ENCODE peak calls at places on chromosomes 5 and 9, in seven cellular contexts. R is fibroblast of mammary gland, T is NCI-H69, N is body of pancreas, A is NCI-H1436, U is osteoblast, Q is HS-5. C is an unnamed sample.

GRCh38 chr5:143258559-143259253 is 144.8 kb downstream of the NR3C1 start:
- DNase-seq in R (peak; percentile 69), T (peak; percentile 51), N (no peak), A (no peak), U (no peak), Q (no peak), C (no peak)

GRCh38 chr5:82835488-82835887 is 241.7 kb downstream of the TMEM167A start:
- DNase-seq in R (no peak), T (no peak), N (no peak), A (no peak), U (no peak), Q (no peak), C (no peak)

GRCh38 chr9:133759146-133759900 is 21.2 kb upstream of the SARDH start:
- DNase-seq in R (peak; percentile 60), T (peak; percentile 27), N (peak; percentile 57), A (no peak), U (peak; percentile 87), Q (no peak), C (no peak)

GRCh38 chr9:107397076-107398049 is 92.2 kb downstream of the KLF4 start:
- DNase-seq in R (peak; percentile 79), T (no peak), N (no peak), A (no peak), U (peak; percentile 76), Q (peak; percentile 53), C (no peak)

GRCh38 chr9:106718996-106719395 is 144.0 kb upstream of the ZNF462 start:
- DNase-seq in R (peak; percentile 67), T (no peak), N (no peak), A (no peak), U (peak; percentile 79), Q (peak; percentile 54), C (peak; percentile 40)

GRCh38 chr5:157361865-157362465 is 96.0 kb downstream of the CYFIP2 start:
- DNase-seq in R (peak; percentile 54), T (no peak), N (no peak), A (no peak), U (no peak), Q (no peak), C (no peak)

GRCh38 chr5:172775326-172776234 is 4.6 kb upstream of the DUSP1 start:
- DNase-seq in R (peak; percentile 99), T (no peak), N (peak; percentile 63), A (no peak), U (no peak), Q (no peak), C (peak; percentile 85)

GRCh38 chr5:117488976-117489500 is 914.4 kb upstream of the SEMA6A start:
- DNase-seq in R (no peak), T (peak; percentile 97), N (no peak), A (no peak), U (no peak), Q (no peak), C (no peak)

GRCh38 chr9:116594552-116594951 is 92.6 kb upstream of the TRIM32 start:
- DNase-seq in R (peak; percentile 95), T (peak; percentile 24), N (no peak), A (no peak), U (peak; percentile 92), Q (peak; percentile 73), C (peak; percentile 52)

GRCh38 chr9:84851935-84852585 is 182.5 kb downstream of the NTRK2 start:
- DNase-seq in R (peak; percentile 93), T (peak; percentile 99), N (peak; percentile 43), A (no peak), U (no peak), Q (peak; percentile 81), C (peak; percentile 98)

GRCh38 chr5:135318924-135319323 is 80.1 kb downstream of the MACROH2A1 start:
- DNase-seq in R (no peak), T (no peak), N (no peak), A (no peak), U (no peak), Q (no peak), C (no peak)

GRCh38 chr9:117725426-117725887 is 21.3 kb downstream of the TLR4 start:
- DNase-seq in R (peak; percentile 68), T (no peak), N (no peak), A (no peak), U (no peak), Q (no peak), C (no peak)

GRCh38 chr5:31757813-31758212 is 118.9 kb downstream of the PDZD2 start:
- DNase-seq in R (no peak), T (peak; percentile 24), N (no peak), A (no peak), U (no peak), Q (no peak), C (no peak)

GRCh38 chr9:88106492-88106891 is 31.8 kb downstream of the SPATA31C2 start:
- DNase-seq in R (peak; percentile 44), T (no peak), N (peak; percentile 57), A (no peak), U (peak; percentile 5), Q (peak; percentile 13), C (no peak)

GRCh38 chr5:138157626-138158025 is 18.4 kb upstream of the NME5 start:
- DNase-seq in R (no peak), T (no peak), N (no peak), A (no peak), U (no peak), Q (no peak), C (no peak)

GRCh38 chr5:93158841-93159240 is 422.2 kb downstream of the NR2F1-AS1 start:
- DNase-seq in R (peak; percentile 66), T (no peak), N (no peak), A (no peak), U (no peak), Q (no peak), C (no peak)

GRCh38 chr9:134399435-134400056 is 73.3 kb downstream of the RXRA start:
- DNase-seq in R (peak; percentile 65), T (no peak), N (no peak), A (no peak), U (peak; percentile 95), Q (no peak), C (no peak)

GRCh38 chr5:132074091-132074771 is 642 bp downstream of the CSF2 start:
- DNase-seq in R (no peak), T (no peak), N (no peak), A (no peak), U (peak; percentile 62), Q (no peak), C (no peak)

GRCh38 chr5:119327018-119327417 is 28.8 kb upstream of the TNFAIP8 start:
- DNase-seq in R (peak; percentile 76), T (no peak), N (no peak), A (no peak), U (no peak), Q (no peak), C (no peak)

GRCh38 chr9:116555556-116556180 is 131.4 kb upstream of the TRIM32 start:
- DNase-seq in R (no peak), T (peak; percentile 95), N (no peak), A (no peak), U (peak; percentile 62), Q (no peak), C (no peak)

GRCh38 chr5:35926389-35927051 is 11.9 kb downstream of the CAPSL start:
- DNase-seq in R (peak; percentile 58), T (peak; percentile 73), N (peak; percentile 59), A (peak; percentile 6), U (peak; percentile 68), Q (peak; percentile 54), C (no peak)

GRCh38 chr5:141484499-141485304 is at the start of gene PCDHGC4:
- DNase-seq in R (no peak), T (peak; percentile 78), N (no peak), A (peak; percentile 59), U (peak; percentile 43), Q (no peak), C (no peak)

GRCh38 chr9:101995231-101995630 is 256.8 kb upstream of the GRIN3A start:
- DNase-seq in R (peak; percentile 83), T (peak; percentile 76), N (no peak), A (no peak), U (no peak), Q (peak; percentile 48), C (peak; percentile 9)

GRCh38 chr5:54171645-54172384 is 138.6 kb downstream of the ARL15 start:
- DNase-seq in R (peak; percentile 44), T (peak; percentile 24), N (peak; percentile 73), A (no peak), U (no peak), Q (no peak), C (peak; percentile 27)

GRCh38 chr5:135569755-135570452 is 8.9 kb downstream of the CXCL14 start:
- DNase-seq in R (peak; percentile 33), T (peak; percentile 94), N (peak; percentile 58), A (peak; percentile 71), U (no peak), Q (no peak), C (no peak)

GRCh38 chr9:100394819-100395218 is 32.1 kb upstream of the MSANTD3 start:
- DNase-seq in R (no peak), T (no peak), N (no peak), A (no peak), U (peak; percentile 45), Q (no peak), C (no peak)

GRCh38 chr9:34179528-34180138 is 790 bp downstream of the UBAP1 start:
- DNase-seq in R (peak; percentile 91), T (peak; percentile 71), N (peak; percentile 54), A (no peak), U (no peak), Q (peak; percentile 56), C (peak; percentile 60)

GRCh38 chr5:171336486-171337206 is 27.6 kb downstream of the TLX3 start:
- DNase-seq in R (peak; percentile 61), T (peak; percentile 88), N (peak; percentile 55), A (peak; percentile 13), U (peak; percentile 78), Q (peak; percentile 37), C (peak; percentile 9)

GRCh38 chr9:88791105-88791805 is 200.0 kb upstream of the S1PR3 start:
- DNase-seq in R (peak; percentile 98), T (no peak), N (no peak), A (no peak), U (peak; percentile 87), Q (no peak), C (no peak)

GRCh38 chr9:6054280-6055099 is 39.1 kb upstream of the RANBP6 start:
- DNase-seq in R (peak; percentile 73), T (peak; percentile 88), N (peak; percentile 82), A (peak; percentile 67), U (no peak), Q (peak; percentile 60), C (peak; percentile 30)

GRCh38 chr9:38026840-38027527 is 42.0 kb downstream of the SHB start:
- DNase-seq in R (no peak), T (peak; percentile 92), N (no peak), A (peak; percentile 64), U (peak; percentile 72), Q (no peak), C (no peak)

GRCh38 chr9:72773570-72773969 is 179.3 kb downstream of the ALDH1A1 start:
- DNase-seq in R (no peak), T (peak; percentile 43), N (no peak), A (no peak), U (no peak), Q (no peak), C (no peak)

GRCh38 chr9:83005963-83006362 is 57.0 kb downstream of the RASEF start:
- DNase-seq in R (no peak), T (no peak), N (no peak), A (no peak), U (no peak), Q (no peak), C (no peak)

GRCh38 chr5:154771383-154771901 is 16.3 kb downstream of the LARP1 start:
- DNase-seq in R (peak; percentile 87), T (no peak), N (peak; percentile 29), A (no peak), U (peak; percentile 87), Q (no peak), C (peak; percentile 54)

GRCh38 chr5:138716456-138716924 is 36.7 kb upstream of the CTNNA1 start:
- DNase-seq in R (no peak), T (peak; percentile 100), N (peak; percentile 14), A (no peak), U (no peak), Q (no peak), C (no peak)

GRCh38 chr9:70466976-70467551 is 52.6 kb upstream of the KLF9 start:
- DNase-seq in R (peak; percentile 99), T (no peak), N (no peak), A (no peak), U (peak; percentile 93), Q (peak; percentile 63), C (no peak)

GRCh38 chr9:98962861-98963260 is 19.2 kb downstream of the COL15A1 start:
- DNase-seq in R (no peak), T (no peak), N (no peak), A (no peak), U (no peak), Q (no peak), C (peak; percentile 7)

GRCh38 chr9:114488398-114489129 is 16.7 kb downstream of the WHRN start:
- DNase-seq in R (no peak), T (peak; percentile 61), N (no peak), A (no peak), U (no peak), Q (no peak), C (no peak)